ENCODE peak calls at places on chromosomes 7 and 10, in five cellular contexts. W is uterus, P is body of pancreas, E is ovary, Z is HepG2. F is an unnamed sample.

GRCh38 chr7:155276032-155276799 is 21.5 kb upstream of the INSIG1 start:
- DNase-seq in W (no peak), P (no peak), Z (no peak), E (no peak), F (no peak)

GRCh38 chr7:129908181-129908580 is 44.6 kb downstream of the UBE2H start:
- DNase-seq in E (no peak), W (no peak), P (no peak), Z (no peak), F (no peak)

GRCh38 chr10:110304394-110304779 is 333 bp downstream of the SMNDC1 start:
- DNase-seq in W (no peak), Z (no peak), E (no peak), P (no peak), F (no peak)

GRCh38 chr10:127354992-127355391 is 158.6 kb upstream of the INSYN2A start:
- DNase-seq in E (no peak), P (no peak), W (no peak), Z (no peak), F (no peak)

GRCh38 chr10:122020202-122020601 is 31.2 kb downstream of the TACC2 start:
- DNase-seq in W (no peak), P (no peak), Z (no peak), E (no peak), F (no peak)

GRCh38 chr10:93379366-93380042 is 102.6 kb downstream of the MYOF start:
- DNase-seq in W (no peak), Z (no peak), E (no peak), P (no peak), F (no peak)

GRCh38 chr10:91779011-91779605 is 19.1 kb upstream of the TNKS2 start:
- DNase-seq in P (no peak), E (no peak), Z (no peak), W (no peak), F (no peak)

GRCh38 chr7:130210181-130210935 is 2.7 kb downstream of the SSMEM1 start:
- DNase-seq in E (no peak), P (no peak), Z (peak; percentile 13), W (no peak), F (no peak)

GRCh38 chr7:139936760-139937310 is 107.8 kb downstream of the TBXAS1 start:
- DNase-seq in P (no peak), W (peak; percentile 20), Z (peak; percentile 62), E (no peak), F (peak; percentile 69)

GRCh38 chr10:46005383-46005782 is 25.0 kb downstream of the NCOA4 start:
- DNase-seq in P (no peak), W (no peak), Z (no peak), E (no peak), F (no peak)
- TF ChIP-seq CTCF in P (no peak), W (no peak), Z (no peak), E (no peak), F (no peak)

DNA sequence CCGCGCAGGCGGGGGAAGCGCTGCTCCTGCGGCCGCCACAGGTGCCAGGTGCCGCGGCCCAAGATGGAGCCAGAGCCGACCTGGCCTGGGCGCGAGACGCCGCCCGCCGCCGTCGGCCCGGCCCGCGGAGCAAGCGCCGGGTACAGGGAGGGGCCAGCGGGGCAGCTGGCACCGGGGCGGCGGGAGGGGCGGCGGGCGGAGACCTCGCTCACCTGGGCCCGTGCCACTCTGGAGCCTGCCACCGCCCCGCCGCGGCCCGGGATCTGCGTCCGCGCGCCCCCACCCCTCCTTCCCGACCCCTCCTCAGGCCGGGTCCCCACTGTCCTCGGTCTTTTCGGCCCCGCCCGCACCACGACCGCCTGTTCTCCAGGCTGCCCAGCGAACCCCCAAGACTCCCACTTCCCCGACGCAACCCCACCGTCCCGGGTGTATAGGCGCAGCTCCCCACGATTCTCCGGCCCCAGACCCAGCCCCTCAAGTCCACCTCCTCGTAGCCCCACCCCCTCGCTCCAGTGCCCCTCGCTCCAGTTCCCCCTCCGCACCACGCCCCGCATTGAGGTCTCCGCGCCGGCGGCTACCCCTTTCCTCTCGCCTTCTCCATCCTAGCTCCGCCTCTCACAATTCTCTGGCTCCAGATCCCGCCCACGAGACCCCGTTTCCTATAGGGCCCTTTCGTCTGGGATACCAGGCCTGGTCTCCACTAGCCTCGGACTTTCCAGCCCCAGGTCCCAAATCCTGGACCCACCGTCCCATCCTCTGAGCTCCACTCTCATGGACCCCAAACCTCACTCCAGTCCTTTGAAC is at the start of gene GPRIN2:
- DNase-seq in P (peak; percentile 83), Z (no peak), W (peak; percentile 16), E (peak; percentile 25), F (peak; percentile 91)
- TF ChIP-seq POLR2A in P (peak; percentile 37), Z (no peak), W (no peak), E (no peak), F (no peak)

GRCh38 chr7:32072397-32072796 is 2.2 kb upstream of the PDE1C start:
- DNase-seq in W (no peak), E (no peak), Z (no peak), P (no peak), F (no peak)
- TF ChIP-seq CTCF in W (no peak), E (no peak), Z (no peak), P (no peak), F (no peak)

GRCh38 chr7:102913846-102914245 is 1.0 kb downstream of the LRRC17 start:
- DNase-seq in Z (no peak), E (no peak), P (no peak), W (no peak), F (no peak)

GRCh38 chr7:102912742-102913141 is at the start of gene LRRC17:
- DNase-seq in W (no peak), E (peak; percentile 53), P (no peak), Z (no peak), F (no peak)

GRCh38 chr7:102916881-102917280 is 4.1 kb downstream of the LRRC17 start:
- DNase-seq in Z (no peak), P (no peak), W (no peak), E (no peak), F (no peak)

GRCh38 chr7:102916426-102916825 is 3.6 kb downstream of the LRRC17 start:
- DNase-seq in P (no peak), Z (no peak), E (no peak), W (no peak), F (no peak)

GRCh38 chr7:102914585-102914984 is 1.8 kb downstream of the LRRC17 start:
- DNase-seq in Z (no peak), P (peak; percentile 12), W (peak; percentile 56), E (peak; percentile 83), F (no peak)
- TF ChIP-seq POLR2A in Z (no peak), P (no peak), W (no peak), E (peak; percentile 51), F (no peak)